ENCODE peak calls at places on chromosomes 16 and 17, in ten cellular contexts. V is upper lobe of left lung, X is body of pancreas, G is HepG2, S is GM12878, Q is heart left ventricle, F is right lobe of liver, O is A549, H is gastrocnemius medialis, T is IMR-90. L is an unnamed sample.

GRCh38 chr16:70269471-70269870 is 17.7 kb upstream of the EXOSC6 start:
- ATAC-seq in T (no peak), G (no peak), H (no peak), Q (no peak), S (no peak), V (no peak), X (no peak), O (no peak), F (no peak), L (no peak)

GRCh38 chr17:73986641-73987177 is 216.8 kb upstream of the RPL38 start:
- ATAC-seq in T (no peak), X (no peak), G (no peak), S (no peak), V (no peak), F (no peak), H (no peak), Q (no peak), O (no peak), L (no peak)

GRCh38 chr16:30670072-30670824 is 12.0 kb downstream of the FBRS start:
- ATAC-seq in Q (no peak), X (no peak), O (peak), V (peak), F (no peak), S (no peak), T (peak), H (no peak), G (peak), L (no peak)

GRCh38 chr17:29571883-29572681 is 3.6 kb downstream of the TP53I13 start:
- ATAC-seq in T (peak), G (no peak), X (no peak), O (no peak), F (peak), H (no peak), S (no peak), Q (peak), V (peak), L (peak)

GRCh38 chr16:58933186-58933585 is 199.1 kb upstream of the GOT2 start:
- ATAC-seq in G (no peak), H (no peak), O (no peak), X (no peak), T (no peak), V (no peak), S (no peak), Q (no peak), F (no peak), L (no peak)

GRCh38 chr17:63002625-63003024 is 36.6 kb downstream of the TANC2 start:
- ATAC-seq in H (no peak), F (no peak), O (no peak), S (no peak), V (no peak), T (no peak), G (no peak), Q (no peak), X (no peak), L (no peak)

GRCh38 chr17:3993493-3994220 is 29.4 kb upstream of the ATP2A3 start:
- ATAC-seq in Q (no peak), V (no peak), O (no peak), G (no peak), X (peak), S (peak), T (no peak), H (no peak), F (no peak), L (no peak)

GRCh38 chr17:19713901-19714361 is 2.5 kb downstream of the SLC47A2 start:
- ATAC-seq in Q (no peak), S (no peak), T (no peak), H (no peak), X (no peak), V (no peak), G (no peak), O (no peak), F (no peak), L (no peak)

GRCh38 chr17:81902653-81903414 is 796 bp downstream of the NPB start:
- ATAC-seq in G (peak), F (peak), H (no peak), X (peak), T (no peak), S (peak), V (peak), O (no peak), Q (no peak), L (no peak)

GRCh38 chr17:21190078-21190477 is 23.9 kb downstream of the TMEM11 start:
- ATAC-seq in S (no peak), Q (no peak), H (no peak), X (no peak), G (no peak), V (no peak), O (no peak), T (no peak), F (no peak), L (no peak)

GRCh38 chr16:64419832-64420231 is 702.0 kb downstream of the CDH11 start:
- ATAC-seq in O (no peak), T (no peak), G (no peak), Q (peak), X (no peak), V (no peak), S (no peak), F (no peak), H (no peak), L (no peak)

GRCh38 chr17:4931974-4932373 is at the start of gene GP1BA:
- ATAC-seq in F (no peak), V (no peak), S (peak), G (no peak), Q (peak), O (no peak), T (no peak), H (no peak), X (no peak), L (no peak)

GRCh38 chr17:46853896-46854444 is 2.6 kb downstream of the WNT9B start:
- ATAC-seq in F (no peak), O (no peak), G (no peak), S (no peak), Q (no peak), T (peak), H (no peak), V (no peak), X (no peak), L (no peak)

GRCh38 chr17:82801377-82801970 is 38.3 kb downstream of the ZNF750 start:
- ATAC-seq in H (no peak), T (no peak), Q (no peak), F (no peak), G (no peak), V (no peak), S (no peak), O (no peak), X (no peak), L (no peak)

GRCh38 chr16:89371386-89371785 is 119.0 kb downstream of the ANKRD11 start:
- ATAC-seq in S (no peak), V (no peak), H (no peak), O (no peak), G (no peak), Q (no peak), X (no peak), T (no peak), F (no peak), L (no peak)

GRCh38 chr16:30350134-30350871 is 4.8 kb downstream of the CD2BP2 start:
- ATAC-seq in V (no peak), X (no peak), T (no peak), H (no peak), G (no peak), S (peak), F (no peak), O (no peak), Q (no peak), L (no peak)

GRCh38 chr17:2400877-2401425 is at the start of gene MNT:
- ATAC-seq in G (peak), X (peak), V (peak), S (peak), O (peak), T (peak), Q (peak), H (peak), F (peak), L (peak)
- TF ChIP-seq POLR2A in G (peak), X (peak), V (peak), S (peak), O (peak), T (peak), Q (peak), H (peak), F (peak), L (peak)

GRCh38 chr17:65628637-65629036 is 67.2 kb upstream of the AXIN2 start:
- ATAC-seq in H (no peak), O (no peak), X (no peak), F (no peak), V (no peak), S (no peak), G (no peak), T (peak), Q (no peak), L (peak)

GRCh38 chr17:65627892-65628622 is 66.6 kb upstream of the AXIN2 start:
- ATAC-seq in V (peak), O (peak), G (peak), H (no peak), X (peak), F (peak), S (no peak), T (peak), Q (no peak), L (peak)

GRCh38 chr17:65629234-65629690 is 67.8 kb upstream of the AXIN2 start:
- ATAC-seq in Q (no peak), V (no peak), H (no peak), T (no peak), F (no peak), G (no peak), O (no peak), X (no peak), S (no peak), L (no peak)

GRCh38 chr17:65630502-65630901 is 69.1 kb upstream of the AXIN2 start:
- ATAC-seq in T (no peak), Q (no peak), O (no peak), H (no peak), G (no peak), X (no peak), F (no peak), V (no peak), S (no peak), L (no peak)

DNA sequence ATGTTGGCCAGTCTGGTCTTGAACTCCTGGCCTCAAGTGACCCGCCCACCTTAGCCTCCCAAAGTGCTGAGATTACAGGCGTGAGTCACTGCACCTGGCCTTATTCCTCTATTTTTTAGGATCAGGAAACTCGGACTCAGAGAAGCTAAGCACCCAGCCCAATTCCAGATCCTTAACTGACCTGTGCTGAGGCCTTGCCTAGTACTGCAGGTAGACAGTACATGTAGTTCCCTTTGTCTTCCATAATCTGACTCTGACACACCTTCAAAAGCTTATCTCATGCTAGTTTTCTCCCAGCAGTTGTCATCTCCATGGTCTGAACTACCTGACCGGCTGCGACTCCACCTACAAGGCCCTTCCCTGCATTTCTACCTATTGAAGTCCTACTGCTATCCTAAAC is 65.7 kb upstream of the AXIN2 start:
- ATAC-seq in V (no peak), F (no peak), S (no peak), G (peak), Q (no peak), O (peak), T (no peak), H (no peak), X (no peak), L (no peak)
- H3K27ac ChIP-seq in V (no peak), F (no peak), S (no peak), G (no peak), Q (no peak), O (peak), T (no peak), H (no peak), X (no peak), L (no peak)

DNA sequence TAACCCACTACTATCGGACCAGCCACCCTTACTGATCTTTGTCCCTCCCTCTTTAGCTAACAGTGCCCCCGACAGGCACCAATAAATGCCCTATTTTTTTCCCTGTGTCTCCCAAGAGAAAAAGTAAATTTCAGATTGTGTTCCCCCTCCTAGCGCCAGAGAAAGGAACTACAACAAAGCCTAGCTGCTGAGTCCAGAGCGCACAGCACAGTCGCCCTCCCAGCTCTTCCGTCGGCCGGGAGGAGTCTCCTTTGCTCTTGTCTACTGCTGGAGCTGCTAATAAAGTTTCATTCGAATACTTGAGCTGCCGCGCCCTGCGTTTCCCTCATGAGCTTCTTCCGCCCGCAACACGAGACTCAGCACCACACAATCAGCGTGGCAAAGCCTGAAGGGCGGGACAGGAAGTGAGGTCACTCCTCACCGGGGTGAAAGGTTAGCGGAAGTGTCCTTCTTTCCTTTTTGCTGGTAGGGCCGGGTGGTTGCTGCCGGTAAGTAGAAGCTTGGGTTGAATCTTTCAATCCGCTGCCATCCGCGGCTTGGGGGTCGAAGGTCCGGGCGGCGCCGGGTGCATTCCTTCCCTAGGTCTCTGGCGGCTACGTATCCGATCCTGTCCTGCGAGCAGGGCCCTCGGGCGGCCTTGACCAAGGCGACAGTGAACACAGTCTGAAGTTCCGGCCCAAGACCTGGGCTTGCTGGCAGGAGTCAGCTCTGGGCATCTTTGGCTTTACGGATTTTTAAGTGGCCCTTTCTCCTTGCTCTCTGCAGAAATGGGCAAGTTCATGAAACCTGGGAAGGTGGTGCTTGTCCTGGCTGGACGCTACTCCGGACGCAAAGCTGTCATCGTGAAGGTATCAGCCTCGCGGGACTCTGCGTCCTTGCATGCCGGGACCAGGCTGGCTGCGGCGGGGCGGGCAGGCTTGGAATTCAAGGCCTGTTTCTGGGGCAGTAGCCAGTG is at the start of gene RPL27:
- ATAC-seq in H (peak), Q (peak), X (peak), T (peak), S (peak), G (peak), V (peak), O (peak), F (peak), L (peak)
- TF ChIP-seq POLR2A in H (peak), Q (peak), X (no peak), T (peak), S (peak), G (peak), V (peak), O (peak), F (peak), L (peak)

GRCh38 chr17:59024916-59025315 is 81.8 kb downstream of the TRIM37 start:
- ATAC-seq in F (no peak), S (no peak), O (no peak), T (no peak), G (no peak), V (no peak), X (no peak), H (no peak), Q (no peak), L (no peak)

GRCh38 chr17:59026176-59026939 is 80.3 kb downstream of the TRIM37 start:
- ATAC-seq in O (no peak), X (no peak), Q (no peak), H (peak), S (peak), F (no peak), G (no peak), T (no peak), V (peak), L (no peak)

GRCh38 chr17:59027750-59028149 is 78.9 kb downstream of the TRIM37 start:
- ATAC-seq in X (no peak), O (peak), G (no peak), F (no peak), T (no peak), S (no peak), H (peak), Q (no peak), V (no peak), L (no peak)

GRCh38 chr17:59030811-59031210 is 75.9 kb downstream of the TRIM37 start:
- ATAC-seq in F (no peak), X (no peak), Q (no peak), O (no peak), G (no peak), T (no peak), H (no peak), V (no peak), S (no peak), L (no peak)

GRCh38 chr17:59028328-59028727 is 78.4 kb downstream of the TRIM37 start:
- ATAC-seq in O (no peak), V (no peak), S (no peak), Q (no peak), H (no peak), G (no peak), F (no peak), T (no peak), X (no peak), L (no peak)
- H3K27ac ChIP-seq in O (no peak), V (no peak), S (no peak), Q (no peak), H (peak), G (no peak), F (no peak), T (no peak), X (no peak), L (no peak)

GRCh38 chr17:45147581-45148182 is 593 bp upstream of the HEXIM1 start:
- ATAC-seq in O (peak), S (peak), G (peak), T (peak), X (peak), H (peak), F (peak), Q (peak), V (peak), L (peak)
- TF ChIP-seq POLR2A in O (no peak), S (peak), G (peak), T (no peak), X (no peak), H (no peak), F (no peak), Q (no peak), V (no peak), L (peak)